ENCODE peak calls at places on chromosomes 12 and 14, in nine cellular contexts. X, M, W, Q, U, F, N, R and H are unnamed samples.
A peak's percentile ranks its signal among the peaks of the same experiment; 100 is the strongest.

GRCh38 chr12:119176267-119177055 is 2.3 kb upstream of the HSPB8 start:
- DNase-seq in X (no peak), F (no peak), U (peak; percentile 3), N (no peak), R (peak; percentile 76), W (peak; percentile 92), M (no peak), Q (peak; percentile 60), H (no peak)

GRCh38 chr12:107057071-107057834 is 36.1 kb downstream of the CRY1 start:
- DNase-seq in F (no peak), Q (no peak), M (no peak), N (no peak), X (no peak), W (no peak), R (no peak), U (no peak), H (no peak)

GRCh38 chr12:108559748-108560147 is 1.2 kb downstream of the SART3 start:
- DNase-seq in R (no peak), M (no peak), U (no peak), W (no peak), N (no peak), Q (no peak), F (no peak), X (no peak), H (no peak)

GRCh38 chr14:101561145-101561896 is at the start of gene DIO3:
- DNase-seq in M (no peak), X (no peak), Q (peak; percentile 96), R (no peak), W (no peak), N (no peak), U (no peak), F (no peak), H (no peak)

GRCh38 chr12:115451785-115452736 is 768.1 kb upstream of the TBX3 start:
- DNase-seq in F (peak; percentile 20), X (no peak), W (peak; percentile 74), U (peak; percentile 55), R (no peak), Q (peak; percentile 93), N (no peak), M (no peak), H (no peak)

GRCh38 chr12:7646178-7646475 is 19.6 kb downstream of the APOBEC1 start:
- DNase-seq in X (no peak), U (no peak), R (no peak), M (no peak), Q (no peak), N (no peak), W (no peak), F (no peak), H (no peak)

GRCh38 chr14:50678163-50678562 is 10.1 kb upstream of the SAV1 start:
- DNase-seq in R (no peak), U (no peak), F (no peak), Q (no peak), N (no peak), X (no peak), W (no peak), M (no peak), H (no peak)

GRCh38 chr12:102964872-102965271 is 7.4 kb downstream of the ASCL1 start:
- DNase-seq in N (no peak), U (no peak), M (no peak), W (no peak), Q (peak; percentile 80), X (no peak), R (no peak), F (peak; percentile 39), H (no peak)

GRCh38 chr12:127559349-127560040 is 707.5 kb upstream of the TMEM132C start:
- DNase-seq in M (peak; percentile 84), F (peak; percentile 90), N (no peak), W (no peak), X (peak; percentile 13), U (peak; percentile 96), R (peak; percentile 81), Q (peak; percentile 43), H (peak; percentile 12)

GRCh38 chr12:126734738-126735137 is 1532.2 kb upstream of the TMEM132C start:
- DNase-seq in M (no peak), X (no peak), F (no peak), U (no peak), W (no peak), N (no peak), Q (peak; percentile 67), R (no peak), H (no peak)

GRCh38 chr14:71647086-71647784 is 285.0 kb upstream of the RGS6 start:
- DNase-seq in X (no peak), N (no peak), U (no peak), M (no peak), R (no peak), Q (peak; percentile 52), F (no peak), W (no peak), H (no peak)